ENCODE peak calls at places on chromosomes 6 and 20, in five cellular contexts. U is colonic mucosa, X is body of pancreas, I is type B pancreatic cell, G is ELF-1. Z is an unnamed sample.

GRCh38 chr20:37414133-37414532 is 68.2 kb downstream of the SRC start:
- DNase-seq in U (no peak), X (no peak), I (no peak), G (no peak), Z (no peak)

GRCh38 chr20:14360386-14360785 is 23.0 kb upstream of the FLRT3 start:
- DNase-seq in U (no peak), X (no peak), I (no peak), G (no peak), Z (no peak)

GRCh38 chr6:69370763-69371162 is 426.0 kb downstream of the LMBRD1 start:
- DNase-seq in U (no peak), X (no peak), I (no peak), G (no peak), Z (no peak)

GRCh38 chr6:30497714-30498113 is 8.4 kb downstream of the HLA-E start:
- DNase-seq in U (no peak), X (no peak), I (no peak), G (no peak), Z (no peak)

GRCh38 chr20:51385941-51386530 is 156.5 kb downstream of the NFATC2 start:
- DNase-seq in U (no peak), X (peak; percentile 33), I (no peak), G (peak; percentile 80), Z (peak; percentile 23)

GRCh38 chr20:3687655-3688054 is 5.8 kb upstream of the ADAM33 start:
- DNase-seq in U (no peak), X (no peak), I (no peak), G (no peak), Z (no peak)

GRCh38 chr6:19303381-19303780 is 533.8 kb upstream of the ID4 start:
- DNase-seq in U (no peak), X (peak; percentile 14), I (no peak), G (no peak), Z (peak; percentile 26)

GRCh38 chr6:142489722-142490610 is 188.2 kb downstream of the ADGRG6 start:
- DNase-seq in U (no peak), X (no peak), I (no peak), G (no peak), Z (no peak)

GRCh38 chr6:9044426-9044825 is 609.1 kb upstream of the SLC35B3 start:
- DNase-seq in U (no peak), X (no peak), I (no peak), G (no peak), Z (no peak)

GRCh38 chr6:162554531-162554930 is 173.0 kb downstream of the PRKN start:
- DNase-seq in U (no peak), X (no peak), I (no peak), G (no peak), Z (no peak)

GRCh38 chr6:43096451-43097097 is 20.5 kb downstream of the PTK7 start:
- DNase-seq in U (no peak), X (peak; percentile 45), I (no peak), G (peak; percentile 96), Z (no peak)

GRCh38 chr6:157070403-157071107 is 252.8 kb downstream of the TMEM242 start:
- DNase-seq in U (no peak), X (no peak), I (no peak), G (no peak), Z (no peak)